ENCODE peak calls at places on chromosomes 16 and 17, in six cellular contexts. S is K562, Y is SK-N-SH, F is GM12878, U is HepG2, T is H1. Q is an unnamed sample.

GRCh38 chr16:24853169-24853824 is 7.5 kb downstream of the SLC5A11 start:
- DNase-seq in S (no peak), Y (no peak), F (no peak), U (no peak), T (no peak), Q (no peak)

GRCh38 chr17:4479340-4479981 is 19.2 kb upstream of the SPNS2 start:
- DNase-seq in S (no peak), Y (no peak), F (no peak), U (no peak), T (no peak), Q (no peak)

GRCh38 chr17:38727661-38728220 is 2.4 kb upstream of the CISD3 start:
- DNase-seq in S (no peak), Y (no peak), F (no peak), U (no peak), T (no peak), Q (no peak)

GRCh38 chr17:39960406-39961053 is 2.3 kb upstream of the GSDMA start:
- DNase-seq in S (no peak), Y (no peak), F (no peak), U (peak), T (no peak), Q (no peak)

GRCh38 chr17:79992657-79993389 is 42.8 kb downstream of the TBC1D16 start:
- DNase-seq in S (no peak), Y (no peak), F (no peak), U (no peak), T (no peak), Q (no peak)

GRCh38 chr16:85461814-85462404 is 151.2 kb upstream of the GSE1 start:
- DNase-seq in S (peak), Y (peak), F (no peak), U (no peak), T (no peak), Q (no peak)

GRCh38 chr17:7413346-7413985 is 5.8 kb downstream of the NLGN2 start:
- DNase-seq in S (no peak), Y (no peak), F (no peak), U (no peak), T (no peak), Q (no peak)

GRCh38 chr16:8590161-8590688 is at the start of gene TMEM114:
- DNase-seq in S (no peak), Y (peak), F (no peak), U (no peak), T (no peak), Q (no peak)

GRCh38 chr17:4463818-4464501 is 30.2 kb downstream of the SPNS3 start:
- DNase-seq in S (no peak), Y (no peak), F (no peak), U (no peak), T (no peak), Q (no peak)

GRCh38 chr16:546909-547770 is 13.1 kb upstream of the PRR35 start:
- DNase-seq in S (peak), Y (peak), F (no peak), U (no peak), T (no peak), Q (peak)

GRCh38 chr17:50676065-50676975 is 31.4 kb downstream of the ANKRD40 start:
- DNase-seq in S (peak), Y (no peak), F (no peak), U (no peak), T (no peak), Q (no peak)

GRCh38 chr16:85150331-85150940 is 38.2 kb upstream of the CIBAR2 start:
- DNase-seq in S (no peak), Y (no peak), F (no peak), U (no peak), T (no peak), Q (no peak)

GRCh38 chr17:43840814-43841213 is 6.2 kb upstream of the CD300LG start:
- DNase-seq in S (no peak), Y (peak), F (no peak), U (peak), T (no peak), Q (no peak)

GRCh38 chr16:27285676-27286196 is 17.2 kb upstream of the NSMCE1 start:
- DNase-seq in S (no peak), Y (no peak), F (no peak), U (no peak), T (no peak), Q (no peak)

GRCh38 chr17:46977348-46977747 is 1.7 kb downstream of the RPRML start:
- DNase-seq in S (peak), Y (peak), F (no peak), U (peak), T (peak), Q (peak)

GRCh38 chr17:40545660-40546059 is 19.6 kb downstream of the CCR7 start:
- DNase-seq in S (no peak), Y (no peak), F (no peak), U (no peak), T (no peak), Q (no peak)

GRCh38 chr17:40323317-40323716 is 14.3 kb downstream of the RARA start:
- DNase-seq in S (no peak), Y (no peak), F (no peak), U (no peak), T (no peak), Q (no peak)

GRCh38 chr17:3890893-3891219 is 2.0 kb downstream of the CAMKK1 start:
- DNase-seq in S (no peak), Y (no peak), F (no peak), U (no peak), T (no peak), Q (no peak)

GRCh38 chr17:6536566-6537065 is 19.7 kb downstream of the PITPNM3 start:
- DNase-seq in S (no peak), Y (no peak), F (no peak), U (no peak), T (no peak), Q (no peak)

GRCh38 chr17:83204230-83204725 is 124.9 kb downstream of the METRNL start:
- DNase-seq in S (no peak), Y (no peak), F (no peak), U (no peak), T (no peak), Q (no peak)

GRCh38 chr16:81636298-81636960 is 142.7 kb upstream of the PLCG2 start:
- DNase-seq in S (peak), Y (no peak), F (no peak), U (no peak), T (no peak), Q (peak)

GRCh38 chr16:53415504-53415903 is 18.8 kb upstream of the RBL2 start:
- DNase-seq in S (no peak), Y (no peak), F (no peak), U (peak), T (no peak), Q (no peak)

GRCh38 chr17:31371511-31372097 is 19.9 kb upstream of the RAB11FIP4 start:
- DNase-seq in S (peak), Y (no peak), F (no peak), U (no peak), T (no peak), Q (no peak)

GRCh38 chr17:74176546-74177001 is 26.9 kb upstream of the RPL38 start:
- DNase-seq in S (peak), Y (peak), F (no peak), U (peak), T (peak), Q (peak)

GRCh38 chr16:79932564-79932963 is 332.0 kb upstream of the MAF start:
- DNase-seq in S (no peak), Y (no peak), F (no peak), U (no peak), T (no peak), Q (no peak)

GRCh38 chr17:81522491-81523125 is 5.6 kb upstream of the FSCN2 start:
- DNase-seq in S (no peak), Y (no peak), F (no peak), U (no peak), T (no peak), Q (no peak)

GRCh38 chr17:74825952-74826713 is 33.6 kb downstream of the GRIN2C start:
- DNase-seq in S (no peak), Y (no peak), F (no peak), U (no peak), T (no peak), Q (no peak)

GRCh38 chr16:57627184-57627871 is 1.1 kb upstream of the ADGRG1 start:
- DNase-seq in S (no peak), Y (peak), F (no peak), U (peak), T (no peak), Q (no peak)

GRCh38 chr16:57753448-57754353 is 18.1 kb downstream of the KATNB1 start:
- DNase-seq in S (no peak), Y (no peak), F (no peak), U (no peak), T (no peak), Q (no peak)

GRCh38 chr17:67119102-67119501 is 74.7 kb downstream of the CACNG1 start:
- DNase-seq in S (no peak), Y (no peak), F (no peak), U (no peak), T (no peak), Q (no peak)

GRCh38 chr16:65121870-65122723 is at the start of gene CDH11:
- DNase-seq in S (no peak), Y (peak), F (no peak), U (no peak), T (no peak), Q (no peak)

GRCh38 chr16:66443269-66443652 is 16.2 kb downstream of the BEAN1 start:
- DNase-seq in S (no peak), Y (no peak), F (no peak), U (no peak), T (no peak), Q (no peak)

GRCh38 chr17:5571281-5571680 is 13.0 kb downstream of the NLRP1 start:
- DNase-seq in S (no peak), Y (no peak), F (no peak), U (no peak), T (no peak), Q (no peak)

GRCh38 chr17:71260366-71260765 is 860.5 kb upstream of the SOX9 start:
- DNase-seq in S (no peak), Y (no peak), F (no peak), U (no peak), T (no peak), Q (no peak)

GRCh38 chr16:50323335-50324011 is 45.3 kb downstream of the BRD7 start:
- DNase-seq in S (no peak), Y (peak), F (no peak), U (peak), T (no peak), Q (no peak)
- TF ChIP-seq GABPA in S (peak), Y (no peak), F (no peak), U (no peak), T (no peak), Q (no peak)

DNA sequence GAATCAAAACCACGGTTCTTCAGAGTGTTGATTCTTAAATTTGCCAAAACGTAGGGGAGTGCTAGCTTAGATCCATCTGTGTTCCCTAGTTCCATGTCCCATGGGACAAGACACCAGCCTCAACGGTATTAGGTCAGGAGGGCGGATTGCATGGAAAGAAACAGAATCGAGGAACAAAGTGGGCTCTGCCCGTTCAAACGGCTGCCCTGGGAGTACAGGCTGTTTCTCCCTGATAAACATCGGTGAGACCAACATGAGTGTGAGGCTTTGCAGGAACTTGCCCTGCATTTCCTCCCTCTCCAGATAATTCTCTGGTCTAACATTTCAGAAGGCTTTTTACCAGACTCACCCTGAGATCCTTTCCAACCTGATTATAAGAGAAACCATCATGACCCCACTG is 82.2 kb downstream of the MRM3 start:
- DNase-seq in S (no peak), Y (peak), F (no peak), U (no peak), T (no peak), Q (no peak)
- TF ChIP-seq POLR2AphosphoS5 in S (no peak), Y (no peak), F (no peak), U (no peak), T (no peak), Q (no peak)

DNA sequence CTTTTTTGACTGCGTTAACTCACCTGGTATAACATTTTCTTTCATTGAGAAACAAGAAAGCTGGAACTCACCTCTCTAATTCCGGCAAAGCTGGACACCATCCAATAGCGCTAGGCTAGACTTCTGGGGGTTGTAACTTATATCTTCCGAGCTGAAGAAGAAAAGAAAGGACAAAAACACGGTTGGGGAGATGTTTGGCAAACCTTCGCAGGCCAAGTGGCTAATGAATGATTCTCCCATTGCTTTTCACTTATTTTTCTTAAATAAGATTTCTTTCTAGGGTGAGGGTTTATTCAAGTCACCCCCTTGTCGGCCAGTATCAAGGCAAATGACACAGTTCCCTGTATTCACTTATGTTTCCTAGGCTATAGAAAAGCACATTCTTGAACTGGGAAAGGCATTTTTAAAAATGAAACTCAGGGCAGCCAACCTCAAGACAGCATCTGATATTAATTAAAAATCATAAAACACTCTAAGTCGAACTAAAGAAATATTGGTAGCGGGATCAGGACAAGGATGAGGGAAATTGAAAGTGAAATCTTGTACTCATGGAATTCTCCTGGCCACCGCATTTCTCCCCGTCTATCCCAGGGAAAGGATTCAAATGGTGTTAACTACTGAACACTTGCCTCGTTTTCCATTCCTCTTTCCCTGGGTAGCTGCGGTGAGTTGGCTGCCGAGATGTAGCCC is 95.9 kb upstream of the ZFHX3 start:
- DNase-seq in S (no peak), Y (no peak), F (no peak), U (no peak), T (no peak), Q (no peak)
- H3K4me3 ChIP-seq in S (no peak), Y (no peak), F (no peak), U (no peak), T (no peak), Q (no peak)

DNA sequence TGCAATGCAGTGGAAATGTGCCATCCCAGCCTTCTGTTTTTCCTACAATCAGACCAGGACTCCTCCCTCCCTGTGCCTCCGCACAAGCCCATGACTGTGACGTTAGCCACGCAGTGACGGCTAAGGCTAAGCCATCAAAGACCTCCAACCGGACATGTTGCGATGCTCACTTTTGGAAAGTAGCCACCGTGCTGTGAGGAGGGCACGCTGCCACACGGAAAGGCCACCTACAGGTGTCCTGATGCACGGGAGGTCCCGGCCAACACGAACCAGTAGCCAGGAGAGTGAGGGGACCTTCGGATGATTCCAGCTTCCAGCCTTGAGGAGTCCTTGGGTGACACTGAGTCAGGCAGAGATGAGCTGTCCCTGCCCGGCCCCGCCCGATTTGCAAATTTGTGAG is 53.9 kb downstream of the FOXL1 start:
- DNase-seq in S (no peak), Y (no peak), F (no peak), U (no peak), T (no peak), Q (no peak)
- TF ChIP-seq GABPA in S (no peak), Y (no peak), F (no peak), U (no peak), T (no peak), Q (no peak)

GRCh38 chr16:30949655-30950515 is 1.0 kb downstream of the ORAI3 start:
- DNase-seq in S (peak), Y (peak), F (peak), U (peak), T (no peak), Q (peak)
- TF ChIP-seq POLR2AphosphoS5 in S (peak), Y (peak), F (peak), U (peak), T (peak), Q (peak)

GRCh38 chr16:1924095-1924494 is 5.9 kb upstream of the HS3ST6 start:
- DNase-seq in S (no peak), Y (no peak), F (no peak), U (no peak), T (no peak), Q (no peak)
- H3K4me3 ChIP-seq in S (no peak), Y (no peak), F (no peak), U (peak), T (peak), Q (no peak)

GRCh38 chr17:19955099-19955498 is 22.5 kb downstream of the AKAP10 start:
- DNase-seq in S (no peak), Y (no peak), F (no peak), U (no peak), T (no peak), Q (no peak)

GRCh38 chr17:19958023-19958422 is 19.6 kb downstream of the AKAP10 start:
- DNase-seq in S (no peak), Y (peak), F (no peak), U (peak), T (no peak), Q (no peak)
- TF ChIP-seq GABPA in S (no peak), Y (no peak), F (no peak), U (no peak), T (no peak), Q (no peak)

DNA sequence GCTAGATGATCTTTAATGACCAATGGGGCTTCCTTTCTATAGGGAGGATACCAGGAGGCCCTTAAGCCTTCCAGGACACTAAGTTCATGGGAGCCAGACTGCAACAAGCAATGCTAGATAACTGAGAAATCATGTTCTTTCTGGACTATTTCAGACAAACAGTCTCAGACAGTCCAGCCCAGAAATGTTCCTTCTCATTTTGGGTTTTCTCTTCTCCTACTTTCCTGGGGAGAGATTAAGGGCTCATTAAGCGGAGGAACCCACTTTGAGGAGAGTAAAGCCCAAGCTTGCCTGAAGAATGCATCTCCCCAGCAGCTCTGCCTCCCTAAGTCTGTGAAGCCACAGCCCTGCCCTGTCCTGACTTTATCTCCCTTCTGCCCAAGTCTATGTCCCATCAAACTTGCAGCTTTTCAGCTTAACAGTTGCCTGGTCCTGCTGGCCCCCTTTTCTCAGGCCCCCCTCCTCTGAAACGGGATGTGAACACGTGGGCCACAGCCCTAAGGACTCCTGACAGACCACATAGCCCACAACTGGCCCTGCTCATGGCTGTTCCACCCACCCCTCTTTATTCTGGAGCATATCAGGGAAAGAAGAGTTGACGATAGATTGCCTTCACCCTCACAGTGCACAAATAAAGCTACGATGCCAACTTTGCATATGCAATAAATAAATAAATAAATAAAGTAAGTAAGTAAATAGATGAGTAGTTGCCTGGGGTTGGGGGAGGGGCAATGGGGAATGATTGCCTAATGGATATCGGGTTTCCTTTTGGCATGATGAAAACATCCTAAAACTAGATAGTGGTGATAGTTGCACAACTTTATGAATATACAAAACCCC is 111.0 kb downstream of the N4BP1 start:
- DNase-seq in S (no peak), Y (no peak), F (no peak), U (peak), T (no peak), Q (peak)
- TF ChIP-seq POLR2AphosphoS5 in S (no peak), Y (no peak), F (no peak), U (no peak), T (no peak), Q (no peak)

Q was measured in HL-60.